ENCODE peak calls at places on chromosomes 1 and 21, in ten cellular contexts. One of them, this sample, is unnamed.

GRCh38 chr21:31236528-31236927 is 107.5 kb downstream of the TIAM1 start:
- DNase-seq in DMS53: no peak
- DNase-seq in CD4-positive, alpha-beta memory T cell: peak
- DNase-seq in CD8-positive, alpha-beta memory T cell: no peak
- DNase-seq in stromal cell of bone marrow: no peak
- DNase-seq in EL: peak
- DNase-seq in NCI-H524: no peak
- DNase-seq in astrocyte of the spinal cord: peak
- DNase-seq in HFFc6: no peak
- DNase-seq in activated CD4-positive, alpha-beta T cell treated with anti-CD3 and anti-CD28 coated beads for 48 hours: peak
- DNase-seq in this sample: no peak

GRCh38 chr21:45248893-45249381 is 38.8 kb downstream of the POFUT2 start:
- DNase-seq in DMS53: no peak
- DNase-seq in CD4-positive, alpha-beta memory T cell: no peak
- DNase-seq in CD8-positive, alpha-beta memory T cell: no peak
- DNase-seq in stromal cell of bone marrow: peak
- DNase-seq in EL: peak
- DNase-seq in NCI-H524: peak
- DNase-seq in astrocyte of the spinal cord: peak
- DNase-seq in HFFc6: no peak
- DNase-seq in activated CD4-positive, alpha-beta T cell treated with anti-CD3 and anti-CD28 coated beads for 48 hours: no peak
- DNase-seq in this sample: peak

GRCh38 chr1:55560246-55560645 is 345.1 kb upstream of the USP24 start:
- DNase-seq in DMS53: no peak
- DNase-seq in CD4-positive, alpha-beta memory T cell: no peak
- DNase-seq in CD8-positive, alpha-beta memory T cell: no peak
- DNase-seq in stromal cell of bone marrow: no peak
- DNase-seq in EL: no peak
- DNase-seq in NCI-H524: peak
- DNase-seq in astrocyte of the spinal cord: no peak
- DNase-seq in HFFc6: no peak
- DNase-seq in activated CD4-positive, alpha-beta T cell treated with anti-CD3 and anti-CD28 coated beads for 48 hours: no peak
- DNase-seq in this sample: peak

GRCh38 chr21:45183852-45184251 is 103.8 kb downstream of the POFUT2 start:
- DNase-seq in DMS53: no peak
- DNase-seq in CD4-positive, alpha-beta memory T cell: no peak
- DNase-seq in CD8-positive, alpha-beta memory T cell: no peak
- DNase-seq in stromal cell of bone marrow: no peak
- DNase-seq in EL: no peak
- DNase-seq in NCI-H524: no peak
- DNase-seq in astrocyte of the spinal cord: no peak
- DNase-seq in HFFc6: no peak
- DNase-seq in activated CD4-positive, alpha-beta T cell treated with anti-CD3 and anti-CD28 coated beads for 48 hours: no peak
- DNase-seq in this sample: no peak

GRCh38 chr1:210850556-210850955 is 283.4 kb downstream of the KCNH1 start:
- DNase-seq in DMS53: peak
- DNase-seq in CD4-positive, alpha-beta memory T cell: no peak
- DNase-seq in CD8-positive, alpha-beta memory T cell: no peak
- DNase-seq in stromal cell of bone marrow: no peak
- DNase-seq in EL: no peak
- DNase-seq in NCI-H524: no peak
- DNase-seq in astrocyte of the spinal cord: no peak
- DNase-seq in HFFc6: no peak
- DNase-seq in activated CD4-positive, alpha-beta T cell treated with anti-CD3 and anti-CD28 coated beads for 48 hours: no peak
- DNase-seq in this sample: no peak

GRCh38 chr1:183646780-183647179 is 6.3 kb downstream of the APOBEC4 start:
- DNase-seq in DMS53: no peak
- DNase-seq in CD4-positive, alpha-beta memory T cell: no peak
- DNase-seq in CD8-positive, alpha-beta memory T cell: no peak
- DNase-seq in stromal cell of bone marrow: no peak
- DNase-seq in EL: no peak
- DNase-seq in NCI-H524: peak
- DNase-seq in astrocyte of the spinal cord: no peak
- DNase-seq in HFFc6: no peak
- DNase-seq in activated CD4-positive, alpha-beta T cell treated with anti-CD3 and anti-CD28 coated beads for 48 hours: no peak
- DNase-seq in this sample: no peak

GRCh38 chr1:231603598-231604275 is 22.9 kb upstream of the DISC1 start:
- DNase-seq in DMS53: peak
- DNase-seq in CD4-positive, alpha-beta memory T cell: peak
- DNase-seq in CD8-positive, alpha-beta memory T cell: no peak
- DNase-seq in stromal cell of bone marrow: no peak
- DNase-seq in EL: peak
- DNase-seq in NCI-H524: peak
- DNase-seq in astrocyte of the spinal cord: peak
- DNase-seq in HFFc6: peak
- DNase-seq in activated CD4-positive, alpha-beta T cell treated with anti-CD3 and anti-CD28 coated beads for 48 hours: peak
- DNase-seq in this sample: peak

GRCh38 chr1:26188477-26188876 is 1.9 kb upstream of the CATSPER4 start:
- DNase-seq in DMS53: no peak
- DNase-seq in CD4-positive, alpha-beta memory T cell: no peak
- DNase-seq in CD8-positive, alpha-beta memory T cell: no peak
- DNase-seq in stromal cell of bone marrow: no peak
- DNase-seq in EL: no peak
- DNase-seq in NCI-H524: no peak
- DNase-seq in astrocyte of the spinal cord: no peak
- DNase-seq in HFFc6: no peak
- DNase-seq in activated CD4-positive, alpha-beta T cell treated with anti-CD3 and anti-CD28 coated beads for 48 hours: no peak
- DNase-seq in this sample: peak

This sample was measured in left kidney.